ENCODE peak calls at places on chromosomes 1 and 21, in eight cellular contexts. J, V, R, H, X, Q, W and M are unnamed samples.

GRCh38 chr1:47432071-47433036 is 5.5 kb upstream of the FOXD2 start:
- DNase-seq in J (peak; percentile 94), V (peak; percentile 59), R (peak; percentile 78), H (no peak), X (peak; percentile 86), Q (peak; percentile 37), W (peak; percentile 71), M (no peak)

GRCh38 chr1:170075186-170075585 is 691 bp upstream of the KIFAP3 start:
- DNase-seq in J (no peak), V (no peak), R (no peak), H (no peak), X (no peak), Q (no peak), W (no peak), M (no peak)

GRCh38 chr1:223700942-223701637 is 11.2 kb upstream of the CAPN2 start:
- DNase-seq in J (no peak), V (peak; percentile 95), R (peak; percentile 94), H (no peak), X (peak; percentile 97), Q (peak; percentile 92), W (no peak), M (peak; percentile 91)

GRCh38 chr1:183205196-183205781 is 19.2 kb downstream of the LAMC2 start:
- DNase-seq in J (no peak), V (peak; percentile 61), R (no peak), H (no peak), X (peak; percentile 95), Q (no peak), W (no peak), M (no peak)

GRCh38 chr1:1567831-1568380 is 6.8 kb downstream of the SSU72 start:
- DNase-seq in J (no peak), V (no peak), R (no peak), H (no peak), X (peak; percentile 19), Q (no peak), W (no peak), M (no peak)

GRCh38 chr1:22941257-22941656 is 31.4 kb downstream of the LACTBL1 start:
- DNase-seq in J (no peak), V (no peak), R (no peak), H (no peak), X (no peak), Q (no peak), W (no peak), M (no peak)

GRCh38 chr1:85315789-85316188 is 39.4 kb upstream of the BCL10 start:
- DNase-seq in J (peak; percentile 20), V (no peak), R (no peak), H (no peak), X (peak; percentile 37), Q (no peak), W (no peak), M (no peak)

GRCh38 chr1:83959824-83960441 is 39.0 kb downstream of the TTLL7 start:
- DNase-seq in J (no peak), V (peak; percentile 40), R (peak; percentile 27), H (no peak), X (peak; percentile 87), Q (no peak), W (no peak), M (no peak)

GRCh38 chr1:31659889-31660288 is 15.2 kb upstream of the PEF1 start:
- DNase-seq in J (no peak), V (no peak), R (no peak), H (no peak), X (no peak), Q (no peak), W (no peak), M (no peak)

GRCh38 chr1:182599339-182599738 is 4.8 kb downstream of the RGS16 start:
- DNase-seq in J (no peak), V (no peak), R (no peak), H (no peak), X (no peak), Q (no peak), W (no peak), M (no peak)

GRCh38 chr1:224541901-224542610 is 74.1 kb upstream of the CNIH3 start:
- DNase-seq in J (no peak), V (peak; percentile 45), R (no peak), H (peak; percentile 37), X (peak; percentile 93), Q (peak; percentile 55), W (no peak), M (no peak)

GRCh38 chr1:167119696-167120095 is 25.8 kb downstream of the STYXL2 start:
- DNase-seq in J (no peak), V (no peak), R (no peak), H (no peak), X (no peak), Q (no peak), W (no peak), M (no peak)

GRCh38 chr21:45325206-45326168 is 37.8 kb upstream of the POFUT2 start:
- DNase-seq in J (no peak), V (no peak), R (no peak), H (no peak), X (no peak), Q (no peak), W (peak; percentile 13), M (no peak)

GRCh38 chr21:45254557-45254930 is 33.2 kb downstream of the POFUT2 start:
- DNase-seq in J (no peak), V (no peak), R (no peak), H (peak; percentile 77), X (no peak), Q (no peak), W (no peak), M (no peak)

GRCh38 chr1:111707906-111708305 is 31.3 kb downstream of the INKA2 start:
- DNase-seq in J (no peak), V (peak; percentile 42), R (no peak), H (no peak), X (no peak), Q (no peak), W (no peak), M (no peak)

GRCh38 chr1:152050886-152051764 is 14.3 kb upstream of the S100A11 start:
- DNase-seq in J (no peak), V (no peak), R (peak; percentile 88), H (no peak), X (peak; percentile 23), Q (no peak), W (no peak), M (no peak)

GRCh38 chr1:32182060-32182459 is 2.6 kb downstream of the TXLNA start:
- DNase-seq in J (no peak), V (no peak), R (no peak), H (no peak), X (peak; percentile 53), Q (no peak), W (no peak), M (no peak)

GRCh38 chr1:151707541-151708065 is 9.0 kb downstream of the CELF3 start:
- DNase-seq in J (no peak), V (no peak), R (no peak), H (no peak), X (no peak), Q (no peak), W (no peak), M (no peak)

GRCh38 chr21:44987886-44988606 is 48.2 kb downstream of the SLX9 start:
- DNase-seq in J (no peak), V (no peak), R (no peak), H (no peak), X (no peak), Q (no peak), W (peak; percentile 7), M (no peak)

GRCh38 chr1:112396668-112397025 is 633 bp downstream of the CTTNBP2NL start:
- DNase-seq in J (peak; percentile 40), V (no peak), R (no peak), H (no peak), X (peak; percentile 33), Q (no peak), W (no peak), M (no peak)

DNA sequence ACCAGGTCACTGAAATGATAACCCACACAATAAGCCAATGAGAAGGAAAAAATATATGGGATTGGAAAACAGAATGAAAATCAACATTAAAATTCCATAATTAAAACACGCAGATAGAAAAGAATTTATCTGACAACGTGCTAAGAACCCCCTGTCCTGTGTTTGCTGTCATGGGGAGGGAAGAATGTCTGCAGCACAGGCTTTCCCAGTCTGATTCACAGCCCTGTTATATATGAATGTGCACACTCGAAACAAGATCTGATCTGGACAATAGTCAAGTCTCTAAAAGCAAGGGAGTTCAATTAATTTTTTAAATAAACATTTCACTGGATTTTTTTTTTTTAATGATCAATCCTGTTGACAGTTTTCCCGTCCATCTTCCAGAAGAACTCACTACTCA is 220.0 kb downstream of the RERE start:
- DNase-seq in J (no peak), V (peak; percentile 19), R (no peak), H (no peak), X (peak; percentile 36), Q (no peak), W (no peak), M (no peak)
- H3K4me3 ChIP-seq in J (no peak overlapping the region), V (no peak overlapping the region), R (no peak overlapping the region), H (peak overlapping the region; percentile 32), X (no peak overlapping the region), Q (no peak overlapping the region), W (peak overlapping the region; percentile 42), M (no peak overlapping the region)

DNA sequence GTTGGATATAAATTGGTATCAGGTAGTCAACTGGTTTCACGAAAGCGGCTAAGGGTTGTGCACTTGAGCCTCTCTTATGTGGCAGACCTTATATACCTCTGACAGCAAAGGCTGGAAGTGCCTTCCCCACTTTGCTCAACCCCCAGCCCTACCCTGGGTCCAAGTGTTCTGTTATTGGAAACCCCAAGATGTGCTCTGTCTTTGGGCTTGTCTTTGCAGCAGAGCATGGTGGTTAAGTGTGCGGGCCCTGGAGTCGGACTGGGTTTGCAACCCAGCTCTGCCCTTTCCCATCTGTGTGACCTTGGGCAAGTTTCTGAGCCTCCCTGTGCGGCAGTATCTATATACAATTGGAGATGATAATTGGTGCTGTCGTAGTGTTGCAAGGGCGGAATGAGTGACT is 11.2 kb upstream of the IL10 start:
- DNase-seq in J (no peak), V (no peak), R (no peak), H (no peak), X (no peak), Q (no peak), W (no peak), M (no peak)
- H3K4me3 ChIP-seq in J (no peak overlapping the region), V (no peak overlapping the region), R (no peak overlapping the region), H (no peak overlapping the region), X (no peak overlapping the region), Q (no peak overlapping the region), W (no peak overlapping the region), M (no peak overlapping the region)

GRCh38 chr1:90996742-90997413 is 25.0 kb downstream of the ZNF644 start:
- DNase-seq in J (no peak), V (no peak), R (no peak), H (no peak), X (no peak), Q (no peak), W (no peak), M (no peak)
- H3K4me3 ChIP-seq in J (no peak overlapping the region), V (no peak overlapping the region), R (no peak overlapping the region), H (no peak overlapping the region), X (no peak overlapping the region), Q (no peak overlapping the region), W (no peak overlapping the region), M (no peak overlapping the region)

DNA sequence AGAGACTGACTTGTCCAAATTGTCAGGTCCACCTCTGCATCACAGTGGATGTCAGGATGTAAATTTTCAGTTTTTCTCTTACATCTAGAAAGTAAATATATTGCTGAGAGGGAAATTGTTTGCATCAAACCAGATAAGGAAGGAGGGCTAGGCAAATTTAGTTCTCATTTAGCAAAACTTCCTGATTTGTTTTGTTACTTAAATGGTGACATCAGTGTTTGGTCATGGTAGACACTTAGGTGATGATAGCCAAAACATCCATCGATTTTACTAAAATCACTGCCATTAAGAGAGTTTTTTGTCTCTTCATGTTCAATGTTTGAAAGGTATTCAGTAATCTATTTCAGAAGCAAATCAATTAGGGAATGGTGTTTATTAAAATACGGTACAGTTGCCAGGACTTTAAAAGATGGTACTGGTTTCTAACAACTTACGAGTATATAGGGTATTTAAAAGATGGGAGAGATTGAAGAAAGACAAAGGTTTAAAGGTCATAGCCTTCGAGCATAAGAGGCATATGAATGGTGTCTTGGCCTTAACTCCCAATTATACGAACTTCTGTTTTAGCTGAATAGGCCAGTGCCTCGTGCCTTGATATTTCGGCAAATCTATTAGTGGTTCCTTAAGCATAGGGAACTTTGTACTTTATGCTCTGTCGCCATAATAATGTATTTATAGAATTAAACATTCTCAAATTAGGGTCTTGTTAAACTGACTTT is 3.0 kb downstream of the IER5 start:
- DNase-seq in J (no peak), V (no peak), R (no peak), H (no peak), X (no peak), Q (no peak), W (no peak), M (no peak)
- H3K4me3 ChIP-seq in J (no peak overlapping the region), V (peak overlapping the region; percentile 97), R (peak overlapping the region; percentile 87), H (peak overlapping the region; percentile 92), X (peak overlapping the region; percentile 89), Q (peak overlapping the region; percentile 72), W (peak overlapping the region; percentile 81), M (peak overlapping the region; percentile 84)